ENCODE peak calls at places on chromosomes 7 and 10, in four cellular contexts. One of them, this sample, is unnamed.

GRCh38 chr10:7696545-7696944 is 6.6 kb upstream of the ITIH2 start:
- DNase-seq in GM12878: no peak
- DNase-seq in NT2/D1: no peak
- DNase-seq in HCT116: no peak
- DNase-seq in this sample: no peak

GRCh38 chr10:69475433-69475830 is 24.2 kb downstream of the TSPAN15 start:
- DNase-seq in HCT116: no peak
- DNase-seq in GM12878: no peak
- DNase-seq in NT2/D1: no peak
- DNase-seq in this sample: no peak

GRCh38 chr7:87875151-87876039 is 765 bp downstream of the SLC25A40 start:
- DNase-seq in HCT116: no peak
- DNase-seq in GM12878: no peak
- DNase-seq in NT2/D1: peak
- DNase-seq in this sample: peak

GRCh38 chr10:19998482-19998881 is 182.2 kb downstream of the PLXDC2 start:
- DNase-seq in GM12878: no peak
- DNase-seq in NT2/D1: no peak
- DNase-seq in HCT116: no peak
- DNase-seq in this sample: no peak

GRCh38 chr10:112217413-112218390 is 34.1 kb upstream of the GPAM start:
- DNase-seq in GM12878: no peak
- DNase-seq in HCT116: no peak
- DNase-seq in NT2/D1: no peak
- DNase-seq in this sample: no peak

GRCh38 chr10:118080817-118081216 is 34.1 kb upstream of the RAB11FIP2 start:
- DNase-seq in HCT116: no peak
- DNase-seq in NT2/D1: no peak
- DNase-seq in GM12878: no peak
- DNase-seq in this sample: no peak

GRCh38 chr10:88831709-88832108 is 19.9 kb downstream of the ANKRD22 start:
- DNase-seq in GM12878: no peak
- DNase-seq in NT2/D1: no peak
- DNase-seq in HCT116: no peak
- DNase-seq in this sample: no peak

GRCh38 chr7:116305485-116306408 is 95.4 kb downstream of the TES start:
- DNase-seq in NT2/D1: no peak
- DNase-seq in HCT116: no peak
- DNase-seq in GM12878: no peak
- DNase-seq in this sample: no peak

GRCh38 chr10:132471484-132471883 is 66.1 kb upstream of the INPP5A start:
- DNase-seq in NT2/D1: no peak
- DNase-seq in HCT116: no peak
- DNase-seq in GM12878: no peak
- DNase-seq in this sample: no peak

GRCh38 chr7:3493499-3493898 is 192.4 kb downstream of the SDK1 start:
- DNase-seq in HCT116: no peak
- DNase-seq in NT2/D1: no peak
- DNase-seq in GM12878: no peak
- DNase-seq in this sample: no peak

GRCh38 chr10:113335603-113336002 is 217.2 kb upstream of the HABP2 start:
- DNase-seq in GM12878: no peak
- DNase-seq in HCT116: no peak
- DNase-seq in NT2/D1: no peak
- DNase-seq in this sample: no peak

GRCh38 chr7:142788303-142789286 is 17.8 kb downstream of the PRSS2 start:
- DNase-seq in HCT116: no peak
- DNase-seq in GM12878: no peak
- DNase-seq in NT2/D1: no peak
- DNase-seq in this sample: no peak

GRCh38 chr10:114375082-114375481 is 29.2 kb downstream of the AFAP1L2 start:
- DNase-seq in GM12878: no peak
- DNase-seq in NT2/D1: no peak
- DNase-seq in HCT116: no peak
- DNase-seq in this sample: no peak

GRCh38 chr10:88493676-88494483 is 89.2 kb downstream of the RNLS start:
- DNase-seq in NT2/D1: no peak
- DNase-seq in HCT116: no peak
- DNase-seq in GM12878: no peak
- DNase-seq in this sample: no peak

GRCh38 chr10:103727546-103727963 is 127.8 kb downstream of the SH3PXD2A start:
- DNase-seq in NT2/D1: no peak
- DNase-seq in HCT116: no peak
- DNase-seq in GM12878: no peak
- DNase-seq in this sample: no peak

DNA sequence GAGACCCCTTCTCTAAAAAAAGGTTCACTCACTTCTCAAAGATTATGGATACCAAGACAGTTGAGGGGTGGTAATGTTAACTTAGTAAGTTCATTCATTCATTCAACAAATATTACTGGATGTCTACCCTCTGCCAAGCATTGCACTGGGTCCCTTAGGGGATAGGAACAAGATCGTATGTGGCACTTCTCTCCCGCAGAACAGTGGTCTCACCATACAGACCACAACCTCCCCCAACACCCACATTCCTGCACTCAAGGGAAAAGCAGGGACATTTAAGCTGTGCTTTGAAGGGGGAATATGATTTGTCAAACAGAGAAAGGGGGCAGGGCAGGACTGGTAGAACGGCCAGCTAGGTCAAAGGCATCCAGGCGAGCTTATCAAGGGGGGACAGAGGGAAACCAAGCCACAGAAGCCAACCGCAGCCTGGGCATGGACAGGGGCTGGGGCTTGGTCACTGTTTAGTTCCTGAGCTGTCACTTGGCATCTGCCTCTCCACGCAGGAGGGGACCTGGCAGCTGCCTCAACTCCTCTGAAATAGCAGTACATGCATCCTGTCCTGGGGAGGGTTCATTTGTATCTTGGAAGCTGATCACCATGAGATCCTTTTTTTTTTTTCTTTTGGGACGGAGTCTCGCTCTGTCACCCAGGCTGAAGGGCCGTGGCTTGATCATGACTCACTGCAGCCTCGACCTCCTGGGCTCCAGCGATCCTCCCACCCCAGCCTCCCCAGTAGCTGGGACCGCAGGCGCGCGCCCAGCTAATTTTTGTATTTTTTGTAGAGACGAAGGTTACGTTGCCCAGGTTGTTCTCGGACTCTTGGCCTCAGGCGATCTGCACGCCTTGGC is 949 bp upstream of the CLIP2 start:
- DNase-seq in GM12878: no peak
- DNase-seq in NT2/D1: no peak
- DNase-seq in HCT116: no peak
- DNase-seq in this sample: peak
- TF ChIP-seq YY1 in GM12878: no peak
- TF ChIP-seq YY1 in NT2/D1: no peak
- TF ChIP-seq YY1 in HCT116: no peak
- TF ChIP-seq YY1 in this sample: no peak

GRCh38 chr7:144454-144826 is 47.9 kb upstream of the FAM20C start:
- DNase-seq in GM12878: no peak
- DNase-seq in NT2/D1: no peak
- DNase-seq in HCT116: no peak
- DNase-seq in this sample: no peak

GRCh38 chr7:140996-141395 is 51.4 kb upstream of the FAM20C start:
- DNase-seq in HCT116: no peak
- DNase-seq in NT2/D1: no peak
- DNase-seq in GM12878: no peak
- DNase-seq in this sample: no peak

GRCh38 chr7:143145-143751 is 49.1 kb upstream of the FAM20C start:
- DNase-seq in NT2/D1: no peak
- DNase-seq in HCT116: no peak
- DNase-seq in GM12878: no peak
- DNase-seq in this sample: no peak

GRCh38 chr7:143811-144453 is 48.4 kb upstream of the FAM20C start:
- DNase-seq in GM12878: no peak
- DNase-seq in NT2/D1: no peak
- DNase-seq in HCT116: no peak
- DNase-seq in this sample: no peak

DNA sequence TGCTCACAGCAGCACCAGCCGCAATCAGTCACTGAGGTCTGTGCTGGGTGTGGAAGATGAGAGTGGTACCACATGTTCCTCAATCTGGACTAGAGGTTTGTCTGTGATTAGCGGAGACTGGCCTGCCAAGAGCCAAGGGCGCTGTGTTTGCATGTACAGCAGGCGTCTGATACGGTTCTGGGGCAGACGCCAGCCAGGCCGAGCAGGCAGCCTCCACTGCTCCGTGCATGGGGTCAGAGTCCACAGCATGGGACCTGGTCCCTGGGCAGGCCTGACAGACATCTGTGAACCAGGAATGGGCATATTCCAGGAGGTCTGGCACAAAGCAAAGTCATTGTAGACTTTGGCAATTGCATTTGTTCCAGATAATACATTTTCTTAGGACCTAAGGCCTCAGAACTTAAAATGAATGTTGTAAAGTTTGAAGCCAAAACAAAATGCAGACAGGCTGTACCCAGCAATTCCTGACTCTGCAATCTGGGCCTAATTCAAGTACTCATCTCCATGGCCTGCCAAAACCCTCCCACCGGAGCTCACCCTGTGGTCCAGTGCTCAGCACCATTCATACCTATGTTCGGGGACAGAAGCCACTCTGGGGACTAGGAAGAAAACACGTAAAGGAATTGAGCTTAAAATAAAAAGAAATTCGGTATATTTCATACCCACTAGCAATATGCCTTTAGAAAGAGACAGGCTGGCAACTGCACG is 50.0 kb upstream of the FAM20C start:
- DNase-seq in GM12878: no peak
- DNase-seq in NT2/D1: no peak
- DNase-seq in HCT116: no peak
- DNase-seq in this sample: no peak
- TF ChIP-seq YY1 in GM12878: no peak
- TF ChIP-seq YY1 in NT2/D1: no peak
- TF ChIP-seq YY1 in HCT116: no peak
- TF ChIP-seq YY1 in this sample: no peak

GRCh38 chr10:70549351-70549961 is 53.1 kb downstream of the PRF1 start:
- DNase-seq in GM12878: no peak
- DNase-seq in HCT116: no peak
- DNase-seq in NT2/D1: no peak
- DNase-seq in this sample: no peak

GRCh38 chr10:70549962-70550845 is 52.3 kb downstream of the PRF1 start:
- DNase-seq in GM12878: peak
- DNase-seq in NT2/D1: no peak
- DNase-seq in HCT116: peak
- DNase-seq in this sample: peak

GRCh38 chr10:70552585-70552984 is 50.0 kb downstream of the PRF1 start:
- DNase-seq in NT2/D1: no peak
- DNase-seq in GM12878: no peak
- DNase-seq in HCT116: no peak
- DNase-seq in this sample: no peak

GRCh38 chr10:70551491-70551890 is 51.0 kb downstream of the PRF1 start:
- DNase-seq in NT2/D1: no peak
- DNase-seq in HCT116: no peak
- DNase-seq in GM12878: no peak
- DNase-seq in this sample: no peak

DNA sequence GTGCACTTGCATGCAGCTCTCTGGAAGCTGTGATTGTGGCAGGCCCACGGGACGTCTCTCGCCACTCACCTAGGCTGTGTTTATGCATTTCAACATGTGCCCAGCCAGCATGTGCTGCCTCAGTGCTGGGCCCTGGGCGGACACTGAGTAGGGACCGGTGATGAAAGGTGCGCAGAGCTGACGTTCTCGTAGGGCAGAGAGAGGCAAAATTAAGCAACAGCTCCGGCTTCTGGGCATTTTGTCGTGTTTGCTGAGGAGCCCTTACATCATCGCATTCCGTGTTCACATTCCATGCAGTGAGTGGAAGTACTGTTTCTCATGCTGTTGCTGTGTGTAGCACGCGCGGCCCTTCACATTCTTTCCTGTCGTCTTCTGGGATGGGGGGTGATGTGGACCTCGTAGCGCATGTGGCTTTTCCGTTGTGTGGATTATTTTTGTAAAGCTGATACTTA is 50.5 kb downstream of the PRF1 start:
- DNase-seq in GM12878: no peak
- DNase-seq in HCT116: no peak
- DNase-seq in NT2/D1: no peak
- DNase-seq in this sample: no peak
- TF ChIP-seq YY1 in GM12878: no peak
- TF ChIP-seq YY1 in HCT116: no peak
- TF ChIP-seq YY1 in NT2/D1: no peak
- TF ChIP-seq YY1 in this sample: no peak

GRCh38 chr10:101066890-101067355 is 5.1 kb downstream of the KAZALD1 start:
- DNase-seq in NT2/D1: no peak
- DNase-seq in HCT116: no peak
- DNase-seq in GM12878: no peak
- DNase-seq in this sample: peak

GRCh38 chr10:101069441-101069840 is 7.7 kb downstream of the KAZALD1 start:
- DNase-seq in NT2/D1: no peak
- DNase-seq in HCT116: no peak
- DNase-seq in GM12878: no peak
- DNase-seq in this sample: no peak

GRCh38 chr10:101065479-101066145 is 3.8 kb downstream of the KAZALD1 start:
- DNase-seq in HCT116: no peak
- DNase-seq in NT2/D1: no peak
- DNase-seq in GM12878: no peak
- DNase-seq in this sample: no peak

GRCh38 chr10:101066146-101066889 is 4.5 kb downstream of the KAZALD1 start:
- DNase-seq in GM12878: no peak
- DNase-seq in HCT116: peak
- DNase-seq in NT2/D1: no peak
- DNase-seq in this sample: peak

DNA sequence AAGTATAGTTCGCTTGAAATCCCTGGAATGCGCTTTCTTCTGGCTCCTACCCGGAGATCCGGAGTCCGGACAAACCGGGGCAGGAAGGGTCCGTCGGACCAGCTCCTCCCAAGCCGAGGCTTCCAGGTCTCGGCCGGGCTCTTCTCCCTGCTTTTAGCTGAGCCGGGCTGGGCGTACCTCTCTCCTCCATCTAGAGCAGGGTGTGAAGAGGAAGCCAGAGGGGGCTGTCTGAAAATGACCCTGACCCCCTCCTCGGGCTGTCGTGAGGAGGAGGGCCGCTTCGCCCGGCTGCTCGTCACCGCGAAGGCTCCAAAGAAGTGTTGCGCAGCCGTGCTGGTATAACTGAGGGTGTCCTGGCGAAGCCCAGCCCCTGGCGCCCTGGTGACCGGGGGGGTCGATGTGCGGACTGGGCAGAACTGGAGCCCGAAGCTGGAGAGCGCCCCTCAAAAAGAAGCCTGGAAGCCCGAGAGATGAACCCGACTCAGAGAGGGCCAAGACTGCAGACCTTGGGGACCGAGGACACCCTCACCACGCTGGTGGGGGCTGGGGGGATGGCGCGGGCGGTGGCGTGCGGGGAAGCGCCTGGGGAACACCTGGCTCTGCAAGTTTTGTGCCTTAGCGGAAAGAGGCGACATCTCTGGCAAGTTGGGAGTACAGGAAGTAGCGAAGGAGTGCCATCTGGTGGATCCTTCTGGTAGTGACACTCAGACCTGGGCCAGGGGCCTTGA is 5.7 kb downstream of the KAZALD1 start:
- DNase-seq in GM12878: peak
- DNase-seq in HCT116: peak
- DNase-seq in NT2/D1: no peak
- DNase-seq in this sample: peak
- TF ChIP-seq YY1 in GM12878: peak
- TF ChIP-seq YY1 in HCT116: peak
- TF ChIP-seq YY1 in NT2/D1: no peak
- TF ChIP-seq YY1 in this sample: peak

GRCh38 chr10:31353574-31353973 is 34.6 kb downstream of the ZEB1 start:
- DNase-seq in NT2/D1: no peak
- DNase-seq in GM12878: peak
- DNase-seq in HCT116: peak
- DNase-seq in this sample: no peak
- TF ChIP-seq YY1 in NT2/D1: no peak
- TF ChIP-seq YY1 in GM12878: no peak
- TF ChIP-seq YY1 in HCT116: no peak
- TF ChIP-seq YY1 in this sample: no peak

This sample was measured in K562.